ENCODE peak calls at places on chromosome 3, in seven cellular contexts. One of them, this sample, is unnamed.

GRCh38 chr3:142275856-142276255 is 50.5 kb upstream of the GK5 start:
- DNase-seq in NCI-H1105 treated with DMSO at 0.1 percent for 48 hours: no peak
- DNase-seq in kidney tubule cell: no peak
- DNase-seq in T-helper 2 cell: no peak
- DNase-seq in GF-D8: peak; percentile 76
- DNase-seq in stimulated activated CD8-positive, alpha-beta memory T cell treated with anti-CD3 and anti-CD28 coated beads, Interleukin-15, amount 100 ng/mL, for 4 hours: no peak
- DNase-seq in Calu3: no peak
- DNase-seq in this sample: no peak

GRCh38 chr3:193040836-193041672 is 123.4 kb upstream of the MB21D2 start:
- DNase-seq in NCI-H1105 treated with DMSO at 0.1 percent for 48 hours: peak; percentile 82
- DNase-seq in Calu3: peak; percentile 30
- DNase-seq in T-helper 2 cell: no peak
- DNase-seq in GF-D8: no peak
- DNase-seq in kidney tubule cell: peak; percentile 71
- DNase-seq in stimulated activated CD8-positive, alpha-beta memory T cell treated with anti-CD3 and anti-CD28 coated beads, Interleukin-15, amount 100 ng/mL, for 4 hours: no peak
- DNase-seq in this sample: no peak

GRCh38 chr3:128541246-128541645 is 48.2 kb upstream of the GATA2 start:
- DNase-seq in NCI-H1105 treated with DMSO at 0.1 percent for 48 hours: no peak
- DNase-seq in GF-D8: no peak
- DNase-seq in T-helper 2 cell: no peak
- DNase-seq in stimulated activated CD8-positive, alpha-beta memory T cell treated with anti-CD3 and anti-CD28 coated beads, Interleukin-15, amount 100 ng/mL, for 4 hours: no peak
- DNase-seq in kidney tubule cell: no peak
- DNase-seq in Calu3: no peak
- DNase-seq in this sample: no peak

GRCh38 chr3:119173325-119173724 is at the start of gene UPK1B:
- DNase-seq in kidney tubule cell: peak; percentile 86
- DNase-seq in GF-D8: no peak
- DNase-seq in stimulated activated CD8-positive, alpha-beta memory T cell treated with anti-CD3 and anti-CD28 coated beads, Interleukin-15, amount 100 ng/mL, for 4 hours: no peak
- DNase-seq in NCI-H1105 treated with DMSO at 0.1 percent for 48 hours: no peak
- DNase-seq in Calu3: peak; percentile 33
- DNase-seq in T-helper 2 cell: no peak
- DNase-seq in this sample: no peak

GRCh38 chr3:187044871-187045552 is 94.3 kb downstream of the RPL39L start:
- DNase-seq in T-helper 2 cell: no peak
- DNase-seq in kidney tubule cell: no peak
- DNase-seq in NCI-H1105 treated with DMSO at 0.1 percent for 48 hours: no peak
- DNase-seq in Calu3: no peak
- DNase-seq in stimulated activated CD8-positive, alpha-beta memory T cell treated with anti-CD3 and anti-CD28 coated beads, Interleukin-15, amount 100 ng/mL, for 4 hours: no peak
- DNase-seq in GF-D8: no peak
- DNase-seq in this sample: no peak

GRCh38 chr3:34239870-34240269 is 441.4 kb downstream of the PDCD6IP start:
- DNase-seq in Calu3: no peak
- DNase-seq in kidney tubule cell: no peak
- DNase-seq in GF-D8: no peak
- DNase-seq in NCI-H1105 treated with DMSO at 0.1 percent for 48 hours: no peak
- DNase-seq in T-helper 2 cell: no peak
- DNase-seq in stimulated activated CD8-positive, alpha-beta memory T cell treated with anti-CD3 and anti-CD28 coated beads, Interleukin-15, amount 100 ng/mL, for 4 hours: no peak
- DNase-seq in this sample: no peak

GRCh38 chr3:71493372-71493771 is 90.2 kb downstream of the FOXP1 start:
- DNase-seq in Calu3: no peak
- DNase-seq in T-helper 2 cell: no peak
- DNase-seq in NCI-H1105 treated with DMSO at 0.1 percent for 48 hours: no peak
- DNase-seq in kidney tubule cell: no peak
- DNase-seq in GF-D8: no peak
- DNase-seq in stimulated activated CD8-positive, alpha-beta memory T cell treated with anti-CD3 and anti-CD28 coated beads, Interleukin-15, amount 100 ng/mL, for 4 hours: no peak
- DNase-seq in this sample: no peak

GRCh38 chr3:87082806-87083440 is 92.0 kb upstream of the VGLL3 start:
- DNase-seq in kidney tubule cell: peak; percentile 59
- DNase-seq in GF-D8: no peak
- DNase-seq in Calu3: peak; percentile 56
- DNase-seq in T-helper 2 cell: no peak
- DNase-seq in stimulated activated CD8-positive, alpha-beta memory T cell treated with anti-CD3 and anti-CD28 coated beads, Interleukin-15, amount 100 ng/mL, for 4 hours: no peak
- DNase-seq in NCI-H1105 treated with DMSO at 0.1 percent for 48 hours: peak; percentile 49
- DNase-seq in this sample: no peak

GRCh38 chr3:128879991-128880390 is 571 bp downstream of the ACAD9 start:
- DNase-seq in Calu3: peak; percentile 28
- DNase-seq in GF-D8: no peak
- DNase-seq in T-helper 2 cell: no peak
- DNase-seq in NCI-H1105 treated with DMSO at 0.1 percent for 48 hours: no peak
- DNase-seq in stimulated activated CD8-positive, alpha-beta memory T cell treated with anti-CD3 and anti-CD28 coated beads, Interleukin-15, amount 100 ng/mL, for 4 hours: no peak
- DNase-seq in kidney tubule cell: no peak
- DNase-seq in this sample: no peak

GRCh38 chr3:19702416-19703078 is 231.5 kb downstream of the EFHB start:
- DNase-seq in T-helper 2 cell: no peak
- DNase-seq in stimulated activated CD8-positive, alpha-beta memory T cell treated with anti-CD3 and anti-CD28 coated beads, Interleukin-15, amount 100 ng/mL, for 4 hours: no peak
- DNase-seq in GF-D8: no peak
- DNase-seq in NCI-H1105 treated with DMSO at 0.1 percent for 48 hours: no peak
- DNase-seq in kidney tubule cell: no peak
- DNase-seq in Calu3: no peak
- DNase-seq in this sample: no peak

GRCh38 chr3:14606663-14607339 is 44.8 kb upstream of the CCDC174 start:
- DNase-seq in T-helper 2 cell: no peak
- DNase-seq in kidney tubule cell: no peak
- DNase-seq in NCI-H1105 treated with DMSO at 0.1 percent for 48 hours: no peak
- DNase-seq in stimulated activated CD8-positive, alpha-beta memory T cell treated with anti-CD3 and anti-CD28 coated beads, Interleukin-15, amount 100 ng/mL, for 4 hours: no peak
- DNase-seq in GF-D8: no peak
- DNase-seq in Calu3: no peak
- DNase-seq in this sample: no peak

GRCh38 chr3:66404903-66405700 is 95.7 kb downstream of the LRIG1 start:
- DNase-seq in Calu3: no peak
- DNase-seq in stimulated activated CD8-positive, alpha-beta memory T cell treated with anti-CD3 and anti-CD28 coated beads, Interleukin-15, amount 100 ng/mL, for 4 hours: no peak
- DNase-seq in GF-D8: no peak
- DNase-seq in T-helper 2 cell: no peak
- DNase-seq in NCI-H1105 treated with DMSO at 0.1 percent for 48 hours: no peak
- DNase-seq in kidney tubule cell: no peak
- DNase-seq in this sample: no peak

GRCh38 chr3:27326211-27326948 is 42.8 kb downstream of the NEK10 start:
- DNase-seq in stimulated activated CD8-positive, alpha-beta memory T cell treated with anti-CD3 and anti-CD28 coated beads, Interleukin-15, amount 100 ng/mL, for 4 hours: no peak
- DNase-seq in T-helper 2 cell: no peak
- DNase-seq in kidney tubule cell: no peak
- DNase-seq in NCI-H1105 treated with DMSO at 0.1 percent for 48 hours: no peak
- DNase-seq in Calu3: no peak
- DNase-seq in GF-D8: no peak
- DNase-seq in this sample: no peak

GRCh38 chr3:29525254-29525881 is 244.5 kb downstream of the RBMS3 start:
- DNase-seq in Calu3: peak; percentile 18
- DNase-seq in stimulated activated CD8-positive, alpha-beta memory T cell treated with anti-CD3 and anti-CD28 coated beads, Interleukin-15, amount 100 ng/mL, for 4 hours: no peak
- DNase-seq in GF-D8: no peak
- DNase-seq in kidney tubule cell: no peak
- DNase-seq in NCI-H1105 treated with DMSO at 0.1 percent for 48 hours: peak; percentile 76
- DNase-seq in T-helper 2 cell: no peak
- DNase-seq in this sample: no peak

GRCh38 chr3:197256836-197257444 is 41.5 kb downstream of the DLG1 start:
- DNase-seq in NCI-H1105 treated with DMSO at 0.1 percent for 48 hours: peak; percentile 72
- DNase-seq in kidney tubule cell: peak; percentile 41
- DNase-seq in T-helper 2 cell: no peak
- DNase-seq in stimulated activated CD8-positive, alpha-beta memory T cell treated with anti-CD3 and anti-CD28 coated beads, Interleukin-15, amount 100 ng/mL, for 4 hours: no peak
- DNase-seq in Calu3: peak; percentile 27
- DNase-seq in GF-D8: no peak
- DNase-seq in this sample: no peak

GRCh38 chr3:24160424-24160823 is 215.3 kb downstream of the NR1D2 start:
- DNase-seq in stimulated activated CD8-positive, alpha-beta memory T cell treated with anti-CD3 and anti-CD28 coated beads, Interleukin-15, amount 100 ng/mL, for 4 hours: no peak
- DNase-seq in T-helper 2 cell: no peak
- DNase-seq in NCI-H1105 treated with DMSO at 0.1 percent for 48 hours: no peak
- DNase-seq in Calu3: no peak
- DNase-seq in GF-D8: no peak
- DNase-seq in kidney tubule cell: no peak
- DNase-seq in this sample: no peak

GRCh38 chr3:187368765-187369450 is 723 bp downstream of the RTP4 start:
- DNase-seq in T-helper 2 cell: no peak
- DNase-seq in kidney tubule cell: peak; percentile 59
- DNase-seq in stimulated activated CD8-positive, alpha-beta memory T cell treated with anti-CD3 and anti-CD28 coated beads, Interleukin-15, amount 100 ng/mL, for 4 hours: no peak
- DNase-seq in Calu3: peak; percentile 29
- DNase-seq in GF-D8: no peak
- DNase-seq in NCI-H1105 treated with DMSO at 0.1 percent for 48 hours: no peak
- DNase-seq in this sample: no peak

GRCh38 chr3:47250309-47251060 is 32.1 kb downstream of the KIF9 start:
- DNase-seq in kidney tubule cell: peak; percentile 45
- DNase-seq in Calu3: peak; percentile 51
- DNase-seq in NCI-H1105 treated with DMSO at 0.1 percent for 48 hours: no peak
- DNase-seq in stimulated activated CD8-positive, alpha-beta memory T cell treated with anti-CD3 and anti-CD28 coated beads, Interleukin-15, amount 100 ng/mL, for 4 hours: no peak
- DNase-seq in T-helper 2 cell: no peak
- DNase-seq in GF-D8: no peak
- DNase-seq in this sample: no peak

GRCh38 chr3:29346828-29347227 is 66.0 kb downstream of the RBMS3 start:
- DNase-seq in GF-D8: no peak
- DNase-seq in T-helper 2 cell: no peak
- DNase-seq in Calu3: no peak
- DNase-seq in kidney tubule cell: peak; percentile 37
- DNase-seq in stimulated activated CD8-positive, alpha-beta memory T cell treated with anti-CD3 and anti-CD28 coated beads, Interleukin-15, amount 100 ng/mL, for 4 hours: no peak
- DNase-seq in NCI-H1105 treated with DMSO at 0.1 percent for 48 hours: no peak
- DNase-seq in this sample: no peak

GRCh38 chr3:72300621-72301020 is 515.7 kb upstream of the PROK2 start:
- DNase-seq in stimulated activated CD8-positive, alpha-beta memory T cell treated with anti-CD3 and anti-CD28 coated beads, Interleukin-15, amount 100 ng/mL, for 4 hours: no peak
- DNase-seq in kidney tubule cell: no peak
- DNase-seq in T-helper 2 cell: no peak
- DNase-seq in GF-D8: no peak
- DNase-seq in Calu3: no peak
- DNase-seq in NCI-H1105 treated with DMSO at 0.1 percent for 48 hours: no peak
- DNase-seq in this sample: no peak